ENCODE peak calls at places on chromosomes 4 and X, in eight cellular contexts. One of them, this sample, is unnamed.
A peak's percentile ranks its signal among the peaks of the same experiment; 100 is the strongest.

GRCh38 chrX:134646671-134647070 is 11.6 kb downstream of the PLAC1 start:
- DNase-seq in SW 1271: no peak
- DNase-seq in activated CD4-positive, CD25-positive, alpha-beta regulatory T cell treated with anti-CD3 and anti-CD28 coated beads, Interleukin-2, amount 50 U/mL, for 72 hours: no peak
- DNase-seq in astrocyte of the spinal cord: no peak
- DNase-seq in hepatic stellate cell: no peak
- DNase-seq in stimulated activated CD8-positive, alpha-beta memory T cell treated with anti-CD3 and anti-CD28 coated beads, Interleukin-15, amount 100 ng/mL, for 1 hour: no peak
- DNase-seq in progenitor cell of endocrine pancreas: no peak
- DNase-seq in head of caudate nucleus: no peak
- DNase-seq in this sample: no peak

GRCh38 chr4:38872620-38873019 is 5.0 kb downstream of the FAM114A1 start:
- DNase-seq in activated CD4-positive, CD25-positive, alpha-beta regulatory T cell treated with anti-CD3 and anti-CD28 coated beads, Interleukin-2, amount 50 U/mL, for 72 hours: no peak
- DNase-seq in stimulated activated CD8-positive, alpha-beta memory T cell treated with anti-CD3 and anti-CD28 coated beads, Interleukin-15, amount 100 ng/mL, for 1 hour: no peak
- DNase-seq in SW 1271: no peak
- DNase-seq in astrocyte of the spinal cord: peak; percentile 32
- DNase-seq in hepatic stellate cell: no peak
- DNase-seq in progenitor cell of endocrine pancreas: no peak
- DNase-seq in head of caudate nucleus: no peak
- DNase-seq in this sample: no peak

GRCh38 chr4:136032391-136032790 is 1499.9 kb downstream of the PCDH18 start:
- DNase-seq in stimulated activated CD8-positive, alpha-beta memory T cell treated with anti-CD3 and anti-CD28 coated beads, Interleukin-15, amount 100 ng/mL, for 1 hour: no peak
- DNase-seq in hepatic stellate cell: no peak
- DNase-seq in head of caudate nucleus: no peak
- DNase-seq in astrocyte of the spinal cord: no peak
- DNase-seq in progenitor cell of endocrine pancreas: no peak
- DNase-seq in activated CD4-positive, CD25-positive, alpha-beta regulatory T cell treated with anti-CD3 and anti-CD28 coated beads, Interleukin-2, amount 50 U/mL, for 72 hours: no peak
- DNase-seq in SW 1271: no peak
- DNase-seq in this sample: peak; percentile 14

GRCh38 chrX:307261-308111 is 11.1 kb downstream of the GTPBP6 start:
- DNase-seq in activated CD4-positive, CD25-positive, alpha-beta regulatory T cell treated with anti-CD3 and anti-CD28 coated beads, Interleukin-2, amount 50 U/mL, for 72 hours: peak; percentile 31
- DNase-seq in stimulated activated CD8-positive, alpha-beta memory T cell treated with anti-CD3 and anti-CD28 coated beads, Interleukin-15, amount 100 ng/mL, for 1 hour: no peak
- DNase-seq in head of caudate nucleus: no peak
- DNase-seq in progenitor cell of endocrine pancreas: no peak
- DNase-seq in astrocyte of the spinal cord: no peak
- DNase-seq in hepatic stellate cell: no peak
- DNase-seq in SW 1271: no peak
- DNase-seq in this sample: no peak

GRCh38 chrX:126820700-126821420 is 1.3 kb downstream of the PRR32 start:
- DNase-seq in head of caudate nucleus: no peak
- DNase-seq in stimulated activated CD8-positive, alpha-beta memory T cell treated with anti-CD3 and anti-CD28 coated beads, Interleukin-15, amount 100 ng/mL, for 1 hour: no peak
- DNase-seq in hepatic stellate cell: no peak
- DNase-seq in progenitor cell of endocrine pancreas: no peak
- DNase-seq in activated CD4-positive, CD25-positive, alpha-beta regulatory T cell treated with anti-CD3 and anti-CD28 coated beads, Interleukin-2, amount 50 U/mL, for 72 hours: no peak
- DNase-seq in astrocyte of the spinal cord: no peak
- DNase-seq in SW 1271: no peak
- DNase-seq in this sample: peak; percentile 78

GRCh38 chrX:102858826-102859627 is 78.0 kb upstream of the RAB40AL start:
- DNase-seq in head of caudate nucleus: no peak
- DNase-seq in hepatic stellate cell: no peak
- DNase-seq in activated CD4-positive, CD25-positive, alpha-beta regulatory T cell treated with anti-CD3 and anti-CD28 coated beads, Interleukin-2, amount 50 U/mL, for 72 hours: no peak
- DNase-seq in progenitor cell of endocrine pancreas: no peak
- DNase-seq in SW 1271: no peak
- DNase-seq in stimulated activated CD8-positive, alpha-beta memory T cell treated with anti-CD3 and anti-CD28 coated beads, Interleukin-15, amount 100 ng/mL, for 1 hour: no peak
- DNase-seq in astrocyte of the spinal cord: no peak
- DNase-seq in this sample: peak; percentile 72

GRCh38 chr4:153204247-153205027 is at the start of gene TRIM2:
- DNase-seq in head of caudate nucleus: peak; percentile 88
- DNase-seq in progenitor cell of endocrine pancreas: peak; percentile 27
- DNase-seq in astrocyte of the spinal cord: peak; percentile 72
- DNase-seq in activated CD4-positive, CD25-positive, alpha-beta regulatory T cell treated with anti-CD3 and anti-CD28 coated beads, Interleukin-2, amount 50 U/mL, for 72 hours: no peak
- DNase-seq in stimulated activated CD8-positive, alpha-beta memory T cell treated with anti-CD3 and anti-CD28 coated beads, Interleukin-15, amount 100 ng/mL, for 1 hour: no peak
- DNase-seq in hepatic stellate cell: peak; percentile 36
- DNase-seq in SW 1271: no peak
- DNase-seq in this sample: peak; percentile 86

GRCh38 chrX:132900631-132901030 is 57.8 kb downstream of the HS6ST2 start:
- DNase-seq in head of caudate nucleus: no peak
- DNase-seq in activated CD4-positive, CD25-positive, alpha-beta regulatory T cell treated with anti-CD3 and anti-CD28 coated beads, Interleukin-2, amount 50 U/mL, for 72 hours: no peak
- DNase-seq in SW 1271: no peak
- DNase-seq in hepatic stellate cell: no peak
- DNase-seq in astrocyte of the spinal cord: no peak
- DNase-seq in stimulated activated CD8-positive, alpha-beta memory T cell treated with anti-CD3 and anti-CD28 coated beads, Interleukin-15, amount 100 ng/mL, for 1 hour: no peak
- DNase-seq in progenitor cell of endocrine pancreas: no peak
- DNase-seq in this sample: no peak

GRCh38 chr4:152970102-152970820 is 34.1 kb downstream of the FHDC1 start:
- DNase-seq in SW 1271: no peak
- DNase-seq in stimulated activated CD8-positive, alpha-beta memory T cell treated with anti-CD3 and anti-CD28 coated beads, Interleukin-15, amount 100 ng/mL, for 1 hour: no peak
- DNase-seq in head of caudate nucleus: no peak
- DNase-seq in progenitor cell of endocrine pancreas: no peak
- DNase-seq in hepatic stellate cell: no peak
- DNase-seq in activated CD4-positive, CD25-positive, alpha-beta regulatory T cell treated with anti-CD3 and anti-CD28 coated beads, Interleukin-2, amount 50 U/mL, for 72 hours: no peak
- DNase-seq in astrocyte of the spinal cord: peak; percentile 73
- DNase-seq in this sample: no peak

GRCh38 chr4:114334808-114335739 is 263.5 kb upstream of the UGT8 start:
- DNase-seq in head of caudate nucleus: no peak
- DNase-seq in astrocyte of the spinal cord: no peak
- DNase-seq in SW 1271: no peak
- DNase-seq in activated CD4-positive, CD25-positive, alpha-beta regulatory T cell treated with anti-CD3 and anti-CD28 coated beads, Interleukin-2, amount 50 U/mL, for 72 hours: no peak
- DNase-seq in hepatic stellate cell: no peak
- DNase-seq in progenitor cell of endocrine pancreas: no peak
- DNase-seq in stimulated activated CD8-positive, alpha-beta memory T cell treated with anti-CD3 and anti-CD28 coated beads, Interleukin-15, amount 100 ng/mL, for 1 hour: no peak
- DNase-seq in this sample: no peak

GRCh38 chrX:1807301-1807731 is 192.5 kb downstream of the ASMT start:
- DNase-seq in progenitor cell of endocrine pancreas: no peak
- DNase-seq in astrocyte of the spinal cord: peak; percentile 33
- DNase-seq in stimulated activated CD8-positive, alpha-beta memory T cell treated with anti-CD3 and anti-CD28 coated beads, Interleukin-15, amount 100 ng/mL, for 1 hour: no peak
- DNase-seq in SW 1271: no peak
- DNase-seq in head of caudate nucleus: no peak
- DNase-seq in hepatic stellate cell: no peak
- DNase-seq in activated CD4-positive, CD25-positive, alpha-beta regulatory T cell treated with anti-CD3 and anti-CD28 coated beads, Interleukin-2, amount 50 U/mL, for 72 hours: no peak
- DNase-seq in this sample: peak; percentile 84

GRCh38 chr4:517061-517805 is 18.2 kb downstream of the PIGG start:
- DNase-seq in activated CD4-positive, CD25-positive, alpha-beta regulatory T cell treated with anti-CD3 and anti-CD28 coated beads, Interleukin-2, amount 50 U/mL, for 72 hours: no peak
- DNase-seq in astrocyte of the spinal cord: no peak
- DNase-seq in stimulated activated CD8-positive, alpha-beta memory T cell treated with anti-CD3 and anti-CD28 coated beads, Interleukin-15, amount 100 ng/mL, for 1 hour: no peak
- DNase-seq in progenitor cell of endocrine pancreas: no peak
- DNase-seq in head of caudate nucleus: no peak
- DNase-seq in hepatic stellate cell: no peak
- DNase-seq in SW 1271: no peak
- DNase-seq in this sample: no peak

GRCh38 chr4:143282170-143282760 is 54.4 kb upstream of the GAB1 start:
- DNase-seq in SW 1271: no peak
- DNase-seq in activated CD4-positive, CD25-positive, alpha-beta regulatory T cell treated with anti-CD3 and anti-CD28 coated beads, Interleukin-2, amount 50 U/mL, for 72 hours: no peak
- DNase-seq in head of caudate nucleus: no peak
- DNase-seq in astrocyte of the spinal cord: no peak
- DNase-seq in hepatic stellate cell: no peak
- DNase-seq in stimulated activated CD8-positive, alpha-beta memory T cell treated with anti-CD3 and anti-CD28 coated beads, Interleukin-15, amount 100 ng/mL, for 1 hour: no peak
- DNase-seq in progenitor cell of endocrine pancreas: no peak
- DNase-seq in this sample: no peak

GRCh38 chr4:158722291-158722916 is 792 bp downstream of the PPID start:
- DNase-seq in progenitor cell of endocrine pancreas: no peak
- DNase-seq in hepatic stellate cell: peak; percentile 38
- DNase-seq in SW 1271: no peak
- DNase-seq in astrocyte of the spinal cord: peak; percentile 46
- DNase-seq in head of caudate nucleus: peak; percentile 47
- DNase-seq in activated CD4-positive, CD25-positive, alpha-beta regulatory T cell treated with anti-CD3 and anti-CD28 coated beads, Interleukin-2, amount 50 U/mL, for 72 hours: no peak
- DNase-seq in stimulated activated CD8-positive, alpha-beta memory T cell treated with anti-CD3 and anti-CD28 coated beads, Interleukin-15, amount 100 ng/mL, for 1 hour: no peak
- DNase-seq in this sample: peak; percentile 73

GRCh38 chr4:6763330-6763851 is 19.1 kb upstream of the KIAA0232 start:
- DNase-seq in activated CD4-positive, CD25-positive, alpha-beta regulatory T cell treated with anti-CD3 and anti-CD28 coated beads, Interleukin-2, amount 50 U/mL, for 72 hours: no peak
- DNase-seq in hepatic stellate cell: no peak
- DNase-seq in stimulated activated CD8-positive, alpha-beta memory T cell treated with anti-CD3 and anti-CD28 coated beads, Interleukin-15, amount 100 ng/mL, for 1 hour: no peak
- DNase-seq in astrocyte of the spinal cord: no peak
- DNase-seq in SW 1271: no peak
- DNase-seq in head of caudate nucleus: no peak
- DNase-seq in progenitor cell of endocrine pancreas: no peak
- DNase-seq in this sample: peak; percentile 45

GRCh38 chrX:136395271-136395670 is 92.5 kb upstream of the BRS3 start:
- DNase-seq in astrocyte of the spinal cord: no peak
- DNase-seq in head of caudate nucleus: no peak
- DNase-seq in activated CD4-positive, CD25-positive, alpha-beta regulatory T cell treated with anti-CD3 and anti-CD28 coated beads, Interleukin-2, amount 50 U/mL, for 72 hours: no peak
- DNase-seq in hepatic stellate cell: no peak
- DNase-seq in stimulated activated CD8-positive, alpha-beta memory T cell treated with anti-CD3 and anti-CD28 coated beads, Interleukin-15, amount 100 ng/mL, for 1 hour: no peak
- DNase-seq in SW 1271: no peak
- DNase-seq in progenitor cell of endocrine pancreas: no peak
- DNase-seq in this sample: no peak

GRCh38 chrX:53263597-53264094 is 17.7 kb downstream of the IQSEC2 start:
- DNase-seq in astrocyte of the spinal cord: peak; percentile 52
- DNase-seq in SW 1271: peak; percentile 7
- DNase-seq in progenitor cell of endocrine pancreas: no peak
- DNase-seq in stimulated activated CD8-positive, alpha-beta memory T cell treated with anti-CD3 and anti-CD28 coated beads, Interleukin-15, amount 100 ng/mL, for 1 hour: no peak
- DNase-seq in hepatic stellate cell: peak; percentile 63
- DNase-seq in activated CD4-positive, CD25-positive, alpha-beta regulatory T cell treated with anti-CD3 and anti-CD28 coated beads, Interleukin-2, amount 50 U/mL, for 72 hours: peak; percentile 41
- DNase-seq in head of caudate nucleus: no peak
- DNase-seq in this sample: peak; percentile 55

GRCh38 chrX:52284865-52285264 is 84.0 kb upstream of the XAGE2 start:
- DNase-seq in stimulated activated CD8-positive, alpha-beta memory T cell treated with anti-CD3 and anti-CD28 coated beads, Interleukin-15, amount 100 ng/mL, for 1 hour: no peak
- DNase-seq in progenitor cell of endocrine pancreas: no peak
- DNase-seq in hepatic stellate cell: no peak
- DNase-seq in activated CD4-positive, CD25-positive, alpha-beta regulatory T cell treated with anti-CD3 and anti-CD28 coated beads, Interleukin-2, amount 50 U/mL, for 72 hours: no peak
- DNase-seq in SW 1271: no peak
- DNase-seq in head of caudate nucleus: no peak
- DNase-seq in astrocyte of the spinal cord: no peak
- DNase-seq in this sample: no peak

GRCh38 chr4:114588305-114588704 is 10.3 kb upstream of the UGT8 start:
- DNase-seq in astrocyte of the spinal cord: no peak
- DNase-seq in hepatic stellate cell: no peak
- DNase-seq in activated CD4-positive, CD25-positive, alpha-beta regulatory T cell treated with anti-CD3 and anti-CD28 coated beads, Interleukin-2, amount 50 U/mL, for 72 hours: no peak
- DNase-seq in SW 1271: no peak
- DNase-seq in head of caudate nucleus: no peak
- DNase-seq in stimulated activated CD8-positive, alpha-beta memory T cell treated with anti-CD3 and anti-CD28 coated beads, Interleukin-15, amount 100 ng/mL, for 1 hour: no peak
- DNase-seq in progenitor cell of endocrine pancreas: no peak
- DNase-seq in this sample: no peak

GRCh38 chr4:98733601-98734000 is 75.2 kb upstream of the TSPAN5 start:
- DNase-seq in head of caudate nucleus: no peak
- DNase-seq in stimulated activated CD8-positive, alpha-beta memory T cell treated with anti-CD3 and anti-CD28 coated beads, Interleukin-15, amount 100 ng/mL, for 1 hour: no peak
- DNase-seq in progenitor cell of endocrine pancreas: no peak
- DNase-seq in activated CD4-positive, CD25-positive, alpha-beta regulatory T cell treated with anti-CD3 and anti-CD28 coated beads, Interleukin-2, amount 50 U/mL, for 72 hours: no peak
- DNase-seq in astrocyte of the spinal cord: no peak
- DNase-seq in SW 1271: no peak
- DNase-seq in hepatic stellate cell: no peak
- DNase-seq in this sample: no peak

GRCh38 chrX:23784487-23785301 is 1.7 kb downstream of the SAT1 start:
- DNase-seq in head of caudate nucleus: no peak
- DNase-seq in astrocyte of the spinal cord: peak; percentile 69
- DNase-seq in stimulated activated CD8-positive, alpha-beta memory T cell treated with anti-CD3 and anti-CD28 coated beads, Interleukin-15, amount 100 ng/mL, for 1 hour: no peak
- DNase-seq in hepatic stellate cell: peak; percentile 26
- DNase-seq in SW 1271: peak; percentile 20
- DNase-seq in progenitor cell of endocrine pancreas: no peak
- DNase-seq in activated CD4-positive, CD25-positive, alpha-beta regulatory T cell treated with anti-CD3 and anti-CD28 coated beads, Interleukin-2, amount 50 U/mL, for 72 hours: no peak
- DNase-seq in this sample: no peak

GRCh38 chr4:7588002-7588401 is 153.3 kb upstream of the PSAPL1 start:
- DNase-seq in head of caudate nucleus: no peak
- DNase-seq in SW 1271: no peak
- DNase-seq in astrocyte of the spinal cord: peak; percentile 23
- DNase-seq in hepatic stellate cell: no peak
- DNase-seq in stimulated activated CD8-positive, alpha-beta memory T cell treated with anti-CD3 and anti-CD28 coated beads, Interleukin-15, amount 100 ng/mL, for 1 hour: no peak
- DNase-seq in progenitor cell of endocrine pancreas: no peak
- DNase-seq in activated CD4-positive, CD25-positive, alpha-beta regulatory T cell treated with anti-CD3 and anti-CD28 coated beads, Interleukin-2, amount 50 U/mL, for 72 hours: no peak
- DNase-seq in this sample: no peak

GRCh38 chr4:28436191-28437080 is 1575.8 kb downstream of the STIM2 start:
- DNase-seq in stimulated activated CD8-positive, alpha-beta memory T cell treated with anti-CD3 and anti-CD28 coated beads, Interleukin-15, amount 100 ng/mL, for 1 hour: no peak
- DNase-seq in hepatic stellate cell: no peak
- DNase-seq in activated CD4-positive, CD25-positive, alpha-beta regulatory T cell treated with anti-CD3 and anti-CD28 coated beads, Interleukin-2, amount 50 U/mL, for 72 hours: no peak
- DNase-seq in progenitor cell of endocrine pancreas: no peak
- DNase-seq in SW 1271: no peak
- DNase-seq in head of caudate nucleus: no peak
- DNase-seq in astrocyte of the spinal cord: no peak
- DNase-seq in this sample: peak; percentile 93

This sample was measured in mesendoderm.